ENCODE peak calls at places on chromosomes 5 and 9, in four cellular contexts. D, Q, G and S are unnamed samples.

GRCh38 chr9:19161257-19162025 is 34.1 kb upstream of the PLIN2 start:
- DNase-seq in G (peak), Q (peak), D (peak), S (peak)

GRCh38 chr9:131733601-131734061 is 6.2 kb downstream of the RAPGEF1 start:
- DNase-seq in D (no peak), Q (no peak), G (no peak), S (peak)

GRCh38 chr9:137382728-137383452 is 40.1 kb downstream of the EXD3 start:
- DNase-seq in D (no peak), G (no peak), Q (peak), S (no peak)

GRCh38 chr9:92175441-92175840 is 60.2 kb upstream of the SPTLC1 start:
- DNase-seq in G (no peak), D (no peak), Q (no peak), S (no peak)

GRCh38 chr9:127707766-127708165 is 978 bp downstream of the CFAP157 start:
- DNase-seq in D (peak), G (no peak), Q (peak), S (no peak)

GRCh38 chr9:122954253-122954691 is 13.5 kb downstream of the RABGAP1 start:
- DNase-seq in G (no peak), D (no peak), Q (no peak), S (no peak)

GRCh38 chr5:171342362-171343111 is 33.5 kb downstream of the TLX3 start:
- DNase-seq in Q (peak), D (peak), G (no peak), S (no peak)

GRCh38 chr5:135353952-135354721 is 44.9 kb downstream of the MACROH2A1 start:
- DNase-seq in G (no peak), Q (no peak), D (no peak), S (no peak)

GRCh38 chr9:18485691-18486090 is 11.7 kb downstream of the ADAMTSL1 start:
- DNase-seq in Q (no peak), D (no peak), G (no peak), S (no peak)

GRCh38 chr9:97820373-97820772 is 32.7 kb upstream of the FOXE1 start:
- DNase-seq in Q (no peak), G (no peak), D (no peak), S (no peak)

GRCh38 chr5:170920196-170920595 is 58.4 kb downstream of the RANBP17 start:
- DNase-seq in Q (no peak), D (no peak), G (no peak), S (no peak)

GRCh38 chr5:127385936-127386335 is 95.3 kb downstream of the MEGF10 start:
- DNase-seq in D (no peak), G (no peak), Q (no peak), S (no peak)

GRCh38 chr9:127506814-127507750 is 55.8 kb downstream of the LRSAM1 start:
- DNase-seq in Q (peak), D (no peak), G (no peak), S (no peak)

GRCh38 chr9:111831371-111832108 is 36.8 kb upstream of the SHOC1 start:
- DNase-seq in G (no peak), Q (no peak), D (no peak), S (no peak)

GRCh38 chr9:130327781-130328348 is 62.3 kb downstream of the HMCN2 start:
- DNase-seq in D (no peak), G (no peak), Q (no peak), S (no peak)

GRCh38 chr9:102456562-102456961 is 538.6 kb upstream of the CYLC2 start:
- DNase-seq in D (no peak), Q (no peak), G (no peak), S (no peak)

GRCh38 chr5:73199671-73200070 is 26.7 kb downstream of the TMEM174 start:
- DNase-seq in G (no peak), D (no peak), Q (no peak), S (no peak)

GRCh38 chr5:68320094-68320986 is 104.8 kb downstream of the PIK3R1 start:
- DNase-seq in Q (peak), G (no peak), D (no peak), S (no peak)

GRCh38 chr5:74289238-74289637 is 351.3 kb downstream of the ENC1 start:
- DNase-seq in G (no peak), Q (no peak), D (no peak), S (no peak)

GRCh38 chr9:23747088-23747748 is 78.8 kb downstream of the ELAVL2 start:
- DNase-seq in D (no peak), Q (no peak), G (no peak), S (no peak)

GRCh38 chr5:22070151-22070550 is 783.0 kb downstream of the CDH12 start:
- DNase-seq in Q (no peak), G (no peak), D (no peak), S (no peak)

GRCh38 chr9:132505961-132506691 is 76.3 kb upstream of the BARHL1 start:
- DNase-seq in G (no peak), D (no peak), Q (no peak), S (no peak)

GRCh38 chr9:27367175-27367798 is 70.3 kb upstream of the EQTN start:
- DNase-seq in D (no peak), Q (no peak), G (peak), S (no peak)

GRCh38 chr9:113626735-113627495 is 163.4 kb downstream of the RGS3 start:
- DNase-seq in D (no peak), G (no peak), Q (no peak), S (no peak)

GRCh38 chr5:95508550-95508949 is 46.2 kb downstream of the SKIC3 start:
- DNase-seq in Q (no peak), G (no peak), D (no peak), S (no peak)

GRCh38 chr5:79183617-79184016 is 52.3 kb upstream of the JMY start:
- DNase-seq in Q (no peak), G (no peak), D (no peak), S (no peak)

GRCh38 chr5:173744527-173744926 is 128.1 kb upstream of the BOD1 start:
- DNase-seq in Q (no peak), G (no peak), D (no peak), S (no peak)

GRCh38 chr9:129330711-129331279 is 152.7 kb upstream of the IER5L start:
- DNase-seq in Q (no peak), D (no peak), G (no peak), S (peak)

GRCh38 chr5:108303086-108303485 is 78.8 kb downstream of the FBXL17 start:
- DNase-seq in D (no peak), G (no peak), Q (no peak), S (no peak)

GRCh38 chr9:97362777-97363545 is 48.9 kb upstream of the TDRD7 start:
- DNase-seq in G (peak), Q (peak), D (no peak), S (no peak)

GRCh38 chr5:131068893-131069643 is 96.0 kb downstream of the HINT1 start:
- DNase-seq in Q (no peak), D (peak), G (peak), S (no peak)

GRCh38 chr5:151082274-151082902 is 1.6 kb upstream of the TNIP1 start:
- DNase-seq in D (no peak), G (no peak), Q (peak), S (no peak)

GRCh38 chr9:121328876-121329681 is 41.0 kb downstream of the STOM start:
- DNase-seq in Q (no peak), G (no peak), D (no peak), S (peak)

GRCh38 chr9:99489043-99489378 is 266.9 kb downstream of the SEC61B start:
- DNase-seq in G (no peak), D (no peak), Q (no peak), S (no peak)

GRCh38 chr9:130399768-130400167 is 45.0 kb upstream of the ASS1 start:
- DNase-seq in D (no peak), G (no peak), Q (no peak), S (no peak)

GRCh38 chr5:179270581-179271300 is 74.5 kb downstream of the ADAMTS2 start:
- DNase-seq in D (no peak), Q (no peak), G (no peak), S (no peak)

DNA sequence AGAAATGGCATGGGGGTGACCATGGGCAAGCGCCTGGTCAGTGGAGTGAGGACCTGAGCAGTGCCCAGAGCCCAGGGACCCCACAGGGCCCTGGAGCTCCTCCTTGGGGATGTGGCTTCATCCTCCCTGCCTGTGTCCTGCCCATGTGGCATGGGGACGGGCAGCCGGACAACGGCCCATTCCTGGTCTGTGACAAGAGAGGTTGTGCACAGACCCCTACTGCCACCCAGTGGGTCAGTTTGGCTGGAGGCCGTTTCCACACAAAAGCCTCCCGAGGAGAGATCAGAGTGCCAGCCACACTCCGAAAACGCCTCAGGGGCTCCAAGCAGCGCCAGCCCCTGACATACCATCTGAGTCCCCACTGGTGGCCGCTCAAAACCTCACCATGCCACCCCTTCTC is 19.8 kb downstream of the SLC6A18 start:
- DNase-seq in Q (peak), G (no peak), D (no peak), S (no peak)
- TF ChIP-seq SPI1 in Q (no peak), G (no peak), D (no peak), S (no peak)

GRCh38 chr9:125649315-125649714 is 57.7 kb downstream of the MAPKAP1 start:
- DNase-seq in D (no peak), Q (no peak), G (no peak), S (peak)
- TF ChIP-seq SPI1 in D (peak), Q (peak), G (peak), S (peak)

GRCh38 chr9:89426389-89426961 is 71.4 kb downstream of the SEMA4D start:
- DNase-seq in D (no peak), G (peak), Q (no peak), S (peak)

GRCh38 chr9:89422151-89422918 is 75.6 kb downstream of the SEMA4D start:
- DNase-seq in G (no peak), Q (no peak), D (no peak), S (no peak)

GRCh38 chr9:89427621-89428221 is 70.2 kb downstream of the SEMA4D start:
- DNase-seq in G (no peak), D (no peak), Q (no peak), S (no peak)

GRCh38 chr9:89425921-89426388 is 72.0 kb downstream of the SEMA4D start:
- DNase-seq in Q (no peak), G (no peak), D (no peak), S (no peak)

DNA sequence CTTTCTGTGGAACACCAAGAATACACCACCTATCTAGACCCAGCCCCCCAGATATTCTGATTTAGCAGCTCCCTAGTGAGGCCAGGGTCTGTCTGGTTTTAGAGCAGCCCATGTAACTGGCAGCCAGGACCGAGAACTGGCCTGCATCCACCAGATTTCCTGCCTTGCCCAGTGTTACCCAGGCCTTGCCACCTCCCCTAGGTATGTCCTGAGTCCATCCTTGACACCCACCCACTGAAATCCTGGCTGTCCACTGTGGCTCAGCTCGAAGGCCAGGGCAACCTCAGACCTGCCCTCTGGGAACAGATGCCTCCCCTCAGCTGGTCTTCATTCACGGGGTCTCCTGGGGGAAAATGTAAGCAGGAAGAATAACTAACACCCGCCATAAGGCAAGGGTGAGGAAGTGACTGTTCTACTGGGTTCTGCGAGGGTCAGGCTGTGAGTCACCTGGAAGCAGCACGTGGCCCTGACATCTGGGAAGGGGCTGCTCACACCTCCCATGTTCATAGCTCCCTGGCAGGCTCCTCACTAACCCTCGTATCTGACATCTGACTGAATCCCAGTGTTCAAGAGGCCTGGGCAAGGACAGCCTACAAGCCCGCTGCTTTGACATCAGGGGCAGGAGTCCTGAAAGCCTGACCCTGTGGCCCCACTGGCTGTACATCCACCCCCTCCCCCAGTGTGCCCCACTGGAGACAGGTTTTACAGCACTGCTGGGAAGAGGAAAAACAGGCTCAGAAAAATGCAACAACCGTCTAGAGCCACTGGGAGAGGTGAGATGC is 72.7 kb downstream of the SEMA4D start:
- DNase-seq in Q (no peak), G (no peak), D (no peak), S (no peak)
- TF ChIP-seq SPI1 in Q (no peak), G (no peak), D (peak), S (no peak)

DNA sequence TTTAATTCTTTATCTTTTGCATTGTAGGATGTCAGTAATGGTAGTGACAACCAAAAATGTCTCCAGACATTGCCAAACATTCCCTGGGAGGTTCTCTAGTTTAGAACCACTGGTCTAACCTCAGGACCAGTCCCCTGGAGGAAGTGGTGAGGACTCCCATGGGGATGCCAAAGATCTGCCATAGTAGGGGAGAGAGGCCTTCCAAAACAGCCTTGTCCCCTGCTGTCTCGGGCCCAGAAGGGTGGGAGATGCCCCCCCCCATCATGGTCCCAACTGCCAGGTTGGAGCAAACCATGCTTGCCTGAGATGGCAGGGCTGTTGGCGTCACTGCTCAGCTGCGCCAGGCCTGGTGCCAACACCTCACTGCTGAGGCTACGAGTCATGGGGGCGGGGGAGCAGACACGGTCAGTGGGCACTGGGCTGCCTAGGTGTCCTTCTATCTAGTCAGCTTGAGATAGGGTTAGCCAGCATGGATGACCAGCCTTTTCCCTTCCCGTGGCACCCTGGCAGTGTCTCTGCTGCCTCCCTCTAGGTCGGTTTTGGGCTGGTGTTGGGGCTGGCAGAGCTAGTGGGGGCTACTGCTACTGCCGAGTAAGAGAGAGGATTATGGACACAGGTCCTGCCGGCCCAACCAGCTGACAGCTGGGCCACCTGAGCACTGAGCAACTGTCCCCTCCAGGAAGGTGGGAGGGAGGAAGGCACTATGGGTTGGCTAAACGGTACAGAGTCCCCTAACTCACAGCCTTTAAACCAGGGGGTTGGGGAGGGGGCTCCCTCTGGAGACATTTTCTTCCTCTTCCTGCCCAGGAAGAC is 8.3 kb upstream of the CXXC5 start:
- DNase-seq in G (no peak), Q (no peak), D (no peak), S (peak)
- TF ChIP-seq SPI1 in G (no peak), Q (no peak), D (no peak), S (no peak)

DNA sequence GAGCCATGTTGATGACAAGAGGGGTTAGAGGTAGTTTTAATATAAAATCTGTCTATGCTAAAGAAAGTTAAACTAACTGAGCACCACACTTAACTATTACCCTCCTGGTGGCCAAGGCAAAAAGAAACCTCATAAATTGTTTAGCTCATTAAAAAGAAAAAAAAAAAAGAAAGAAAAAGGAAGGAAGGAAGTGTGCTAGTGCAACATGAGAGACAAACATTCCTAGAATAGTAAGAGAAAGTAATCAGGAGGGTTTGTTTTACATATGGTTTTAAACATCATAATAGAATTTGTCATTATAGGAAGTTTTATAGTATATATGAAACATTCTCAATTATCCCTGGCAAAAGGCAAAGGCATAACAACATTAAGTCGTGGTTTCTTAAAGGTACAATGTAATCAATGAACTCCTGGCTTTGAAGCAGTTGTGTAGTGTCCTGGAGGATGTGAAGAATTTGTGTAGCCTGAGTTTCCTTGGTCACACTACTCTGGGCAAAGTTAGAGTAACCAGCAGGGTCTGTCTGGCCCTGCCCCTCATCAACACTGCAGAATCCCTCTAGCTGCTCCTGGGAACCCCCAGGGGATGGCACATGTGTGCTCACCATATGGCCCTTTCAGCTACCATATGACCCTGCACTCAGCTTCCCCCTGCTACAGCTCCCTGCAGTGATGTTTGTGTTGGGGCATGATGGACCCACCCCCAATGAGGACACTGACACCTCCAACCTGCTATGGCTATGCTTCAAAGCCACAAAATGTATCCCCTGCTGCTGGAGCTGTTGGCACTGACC is 152.5 kb downstream of the SNX18 start:
- DNase-seq in G (no peak), Q (no peak), D (no peak), S (no peak)
- TF ChIP-seq SPI1 in G (no peak), Q (no peak), D (no peak), S (no peak)

GRCh38 chr9:79559501-79560181 is 12.1 kb upstream of the TLE4 start:
- DNase-seq in G (no peak), Q (no peak), D (no peak), S (no peak)

GRCh38 chr9:79567671-79568098 is 4.1 kb upstream of the TLE4 start:
- DNase-seq in Q (no peak), D (no peak), G (no peak), S (no peak)

GRCh38 chr9:79568337-79569084 is 3.3 kb upstream of the TLE4 start:
- DNase-seq in D (no peak), Q (no peak), G (no peak), S (peak)

GRCh38 chr9:79565245-79565644 is 6.5 kb upstream of the TLE4 start:
- DNase-seq in D (no peak), G (peak), Q (no peak), S (no peak)

DNA sequence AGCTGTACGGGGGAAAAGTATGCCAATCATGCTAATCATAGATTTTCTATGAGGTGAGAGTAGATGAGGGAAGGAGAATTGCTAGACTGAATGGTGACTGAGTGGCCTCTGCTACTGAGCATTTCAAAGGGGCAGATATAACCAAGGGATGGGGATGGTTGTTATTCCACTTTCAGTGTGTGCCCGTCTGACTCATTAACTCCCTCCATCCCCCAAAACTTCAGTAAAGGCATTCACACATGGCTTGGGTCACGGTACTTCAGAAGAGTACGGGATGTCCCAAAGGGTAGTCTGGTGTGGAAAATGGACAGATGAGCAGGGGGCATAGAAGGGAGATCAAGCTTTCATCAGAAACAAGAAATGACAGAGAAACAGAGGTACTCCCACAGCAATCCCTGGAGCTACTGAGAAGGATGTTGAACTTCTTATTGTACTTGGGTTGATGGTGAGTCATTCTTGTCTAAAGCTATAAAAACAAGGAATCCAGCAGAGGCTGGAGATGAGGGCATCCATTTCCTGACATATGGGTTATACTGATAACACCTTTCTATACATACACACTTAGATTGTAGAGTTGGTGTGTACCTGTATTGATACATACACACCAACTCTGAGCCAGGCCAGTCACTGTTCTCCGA is 8.9 kb upstream of the TLE4 start:
- DNase-seq in D (no peak), G (no peak), Q (no peak), S (no peak)
- TF ChIP-seq SPI1 in D (no peak), G (no peak), Q (no peak), S (no peak)